ENCODE peak calls at places on chromosomes 5 and 9, in eight cellular contexts. One of them, this sample, is unnamed.

GRCh38 chr5:41649659-41650058 is 139.3 kb upstream of the PLCXD3 start:
- DNase-seq in CD4-positive, CD25-positive, alpha-beta regulatory T cell: no peak
- DNase-seq in left ventricle myocardium inferior: no peak
- DNase-seq in HepG2: no peak
- DNase-seq in gastrocnemius medialis: no peak
- DNase-seq in tibial nerve: no peak
- DNase-seq in mesenchymal stem cell: no peak
- DNase-seq in GM23338: no peak
- DNase-seq in this sample: no peak

GRCh38 chr9:107249131-107249533 is 33.9 kb upstream of the RAD23B start:
- DNase-seq in CD4-positive, CD25-positive, alpha-beta regulatory T cell: no peak
- DNase-seq in left ventricle myocardium inferior: no peak
- DNase-seq in HepG2: peak
- DNase-seq in gastrocnemius medialis: no peak
- DNase-seq in tibial nerve: no peak
- DNase-seq in mesenchymal stem cell: peak
- DNase-seq in GM23338: peak
- DNase-seq in this sample: peak

GRCh38 chr5:72467421-72467820 is 39.8 kb downstream of the ZNF366 start:
- DNase-seq in CD4-positive, CD25-positive, alpha-beta regulatory T cell: no peak
- DNase-seq in left ventricle myocardium inferior: no peak
- DNase-seq in HepG2: no peak
- DNase-seq in gastrocnemius medialis: no peak
- DNase-seq in tibial nerve: no peak
- DNase-seq in mesenchymal stem cell: no peak
- DNase-seq in GM23338: no peak
- DNase-seq in this sample: no peak

GRCh38 chr5:109170629-109171350 is 239.0 kb downstream of the PJA2 start:
- DNase-seq in CD4-positive, CD25-positive, alpha-beta regulatory T cell: no peak
- DNase-seq in left ventricle myocardium inferior: no peak
- DNase-seq in HepG2: no peak
- DNase-seq in gastrocnemius medialis: no peak
- DNase-seq in tibial nerve: no peak
- DNase-seq in mesenchymal stem cell: no peak
- DNase-seq in GM23338: no peak
- DNase-seq in this sample: no peak

GRCh38 chr5:60497706-60498500 is 202.1 kb downstream of the DEPDC1B start:
- DNase-seq in CD4-positive, CD25-positive, alpha-beta regulatory T cell: no peak
- DNase-seq in left ventricle myocardium inferior: no peak
- DNase-seq in HepG2: peak
- DNase-seq in gastrocnemius medialis: no peak
- DNase-seq in tibial nerve: no peak
- DNase-seq in mesenchymal stem cell: peak
- DNase-seq in GM23338: no peak
- DNase-seq in this sample: no peak

GRCh38 chr5:35785601-35786085 is 71.0 kb upstream of the IL7R start:
- DNase-seq in CD4-positive, CD25-positive, alpha-beta regulatory T cell: no peak
- DNase-seq in left ventricle myocardium inferior: no peak
- DNase-seq in HepG2: no peak
- DNase-seq in gastrocnemius medialis: no peak
- DNase-seq in tibial nerve: no peak
- DNase-seq in mesenchymal stem cell: peak
- DNase-seq in GM23338: no peak
- DNase-seq in this sample: no peak

GRCh38 chr9:751137-752051 is 90.1 kb upstream of the DMRT1 start:
- DNase-seq in CD4-positive, CD25-positive, alpha-beta regulatory T cell: no peak
- DNase-seq in left ventricle myocardium inferior: no peak
- DNase-seq in HepG2: no peak
- DNase-seq in gastrocnemius medialis: peak
- DNase-seq in tibial nerve: no peak
- DNase-seq in mesenchymal stem cell: no peak
- DNase-seq in GM23338: no peak
- DNase-seq in this sample: no peak

GRCh38 chr9:69044226-69045219 is 9.0 kb downstream of the FXN start:
- DNase-seq in CD4-positive, CD25-positive, alpha-beta regulatory T cell: no peak
- DNase-seq in left ventricle myocardium inferior: no peak
- DNase-seq in HepG2: no peak
- DNase-seq in gastrocnemius medialis: no peak
- DNase-seq in tibial nerve: no peak
- DNase-seq in mesenchymal stem cell: peak
- DNase-seq in GM23338: peak
- DNase-seq in this sample: no peak

GRCh38 chr9:98547606-98548005 is 161.1 kb downstream of the GABBR2 start:
- DNase-seq in CD4-positive, CD25-positive, alpha-beta regulatory T cell: no peak
- DNase-seq in left ventricle myocardium inferior: no peak
- DNase-seq in HepG2: no peak
- DNase-seq in gastrocnemius medialis: no peak
- DNase-seq in tibial nerve: no peak
- DNase-seq in mesenchymal stem cell: no peak
- DNase-seq in GM23338: no peak
- DNase-seq in this sample: no peak

GRCh38 chr5:72415926-72416325 is 91.3 kb downstream of the ZNF366 start:
- DNase-seq in CD4-positive, CD25-positive, alpha-beta regulatory T cell: no peak
- DNase-seq in left ventricle myocardium inferior: no peak
- DNase-seq in HepG2: no peak
- DNase-seq in gastrocnemius medialis: no peak
- DNase-seq in tibial nerve: no peak
- DNase-seq in mesenchymal stem cell: no peak
- DNase-seq in GM23338: no peak
- DNase-seq in this sample: no peak

GRCh38 chr5:169808118-169808581 is 171.1 kb downstream of the DOCK2 start:
- DNase-seq in CD4-positive, CD25-positive, alpha-beta regulatory T cell: no peak
- DNase-seq in left ventricle myocardium inferior: no peak
- DNase-seq in HepG2: no peak
- DNase-seq in gastrocnemius medialis: no peak
- DNase-seq in tibial nerve: no peak
- DNase-seq in mesenchymal stem cell: no peak
- DNase-seq in GM23338: peak
- DNase-seq in this sample: no peak

GRCh38 chr9:134641173-134641985 is at the start of gene COL5A1:
- DNase-seq in CD4-positive, CD25-positive, alpha-beta regulatory T cell: peak
- DNase-seq in left ventricle myocardium inferior: peak
- DNase-seq in HepG2: no peak
- DNase-seq in gastrocnemius medialis: peak
- DNase-seq in tibial nerve: peak
- DNase-seq in mesenchymal stem cell: peak
- DNase-seq in GM23338: peak
- DNase-seq in this sample: peak

DNA sequence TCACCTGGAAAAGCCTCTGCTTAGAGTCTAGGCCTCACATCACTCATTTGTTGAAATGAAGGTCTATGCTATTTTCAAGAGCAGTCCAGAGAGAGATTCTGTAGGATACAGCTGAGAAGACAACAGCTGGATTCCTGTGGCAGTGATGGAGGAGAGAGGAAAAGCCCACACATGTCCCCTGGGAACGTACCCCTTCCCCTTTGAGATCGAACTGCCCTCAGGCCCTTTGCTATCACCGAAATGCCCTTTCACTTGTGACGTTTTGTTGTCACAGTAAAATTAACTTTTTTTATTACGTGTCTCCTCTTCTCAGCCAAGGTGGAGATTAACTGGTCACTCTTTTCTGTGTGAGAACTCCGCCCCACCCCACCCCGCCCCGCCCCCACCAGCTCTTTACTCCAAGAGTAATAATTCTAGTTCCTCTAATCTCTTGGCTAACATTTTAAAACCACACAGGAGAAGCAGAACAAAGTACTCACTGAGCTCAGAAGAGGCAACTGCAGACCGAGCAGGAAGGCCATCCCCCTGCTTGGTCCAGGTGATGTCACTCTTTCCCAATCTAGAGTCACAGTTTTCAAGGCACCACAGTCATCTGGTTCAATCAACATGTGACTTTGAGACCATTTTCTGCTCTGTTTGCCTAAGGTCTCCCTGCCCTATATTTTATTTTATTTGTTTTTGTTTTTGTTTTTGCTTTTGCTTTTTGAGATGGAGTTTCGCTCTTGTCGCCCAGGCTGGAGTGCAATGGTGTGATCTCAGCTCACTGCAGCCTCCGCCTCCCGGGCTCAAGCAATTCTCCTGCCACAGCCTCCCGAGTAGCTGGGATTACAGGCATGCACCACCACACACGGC is 105.6 kb downstream of the SUSD1 start:
- DNase-seq in CD4-positive, CD25-positive, alpha-beta regulatory T cell: no peak
- DNase-seq in left ventricle myocardium inferior: no peak
- DNase-seq in HepG2: peak
- DNase-seq in gastrocnemius medialis: no peak
- DNase-seq in tibial nerve: no peak
- DNase-seq in mesenchymal stem cell: peak
- DNase-seq in GM23338: no peak
- DNase-seq in this sample: no peak
- H3K27ac ChIP-seq in CD4-positive, CD25-positive, alpha-beta regulatory T cell: no peak
- H3K27ac ChIP-seq in left ventricle myocardium inferior: no peak
- H3K27ac ChIP-seq in HepG2: no peak
- H3K27ac ChIP-seq in gastrocnemius medialis: no peak
- H3K27ac ChIP-seq in tibial nerve: no peak
- H3K27ac ChIP-seq in mesenchymal stem cell: no peak
- H3K27ac ChIP-seq in GM23338: no peak
- H3K27ac ChIP-seq in this sample: peak

DNA sequence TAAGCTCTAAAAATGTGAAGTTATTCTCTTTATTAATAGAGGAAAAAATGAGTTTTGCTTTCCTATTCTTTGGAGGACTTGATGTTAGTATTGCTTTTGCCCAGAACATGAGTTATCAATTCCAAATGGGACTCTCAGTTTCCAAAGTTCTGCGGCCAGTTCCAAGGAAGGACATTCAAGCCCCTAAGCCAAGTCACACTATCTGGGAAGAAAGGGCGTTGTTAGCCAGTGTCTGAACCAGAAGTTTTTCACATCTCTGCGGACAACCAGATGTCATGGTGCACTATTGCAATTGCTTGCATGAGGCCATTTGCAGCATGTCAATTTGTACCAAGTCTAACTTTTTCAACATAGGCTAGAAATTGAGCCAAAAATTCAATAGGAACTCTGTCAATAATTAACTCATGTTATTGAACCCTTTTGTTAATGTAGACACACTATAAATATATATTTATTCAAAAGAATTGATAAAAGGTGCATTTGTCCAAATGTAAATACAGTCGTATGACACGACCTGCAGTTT is 183.3 kb upstream of the PIK3R1 start:
- DNase-seq in CD4-positive, CD25-positive, alpha-beta regulatory T cell: no peak
- DNase-seq in left ventricle myocardium inferior: no peak
- DNase-seq in HepG2: no peak
- DNase-seq in gastrocnemius medialis: peak
- DNase-seq in tibial nerve: no peak
- DNase-seq in mesenchymal stem cell: no peak
- DNase-seq in GM23338: no peak
- DNase-seq in this sample: no peak
- H3K27ac ChIP-seq in CD4-positive, CD25-positive, alpha-beta regulatory T cell: no peak
- H3K27ac ChIP-seq in left ventricle myocardium inferior: peak
- H3K27ac ChIP-seq in HepG2: no peak
- H3K27ac ChIP-seq in gastrocnemius medialis: no peak
- H3K27ac ChIP-seq in tibial nerve: no peak
- H3K27ac ChIP-seq in mesenchymal stem cell: no peak
- H3K27ac ChIP-seq in GM23338: no peak
- H3K27ac ChIP-seq in this sample: no peak

DNA sequence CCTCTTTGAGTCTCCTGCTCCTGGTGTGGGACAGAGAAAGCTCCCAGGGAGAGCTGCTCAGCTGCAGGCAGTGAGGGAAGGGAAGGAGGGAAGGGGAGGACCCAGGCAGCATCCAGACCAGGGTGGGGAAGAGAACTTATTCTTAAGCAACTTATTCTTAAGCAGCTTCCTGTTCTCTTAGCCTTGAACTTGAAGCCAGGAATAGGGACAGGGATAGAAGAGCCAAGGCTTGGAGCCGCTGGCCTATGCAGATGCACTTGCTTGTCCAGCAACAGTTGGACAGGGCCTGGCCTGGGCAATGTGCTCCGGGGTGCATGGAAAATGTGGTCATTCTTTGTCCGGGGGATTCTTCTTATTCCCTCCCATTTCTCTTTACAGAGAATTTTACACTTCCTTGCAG is 31.4 kb upstream of the SPTLC1 start:
- DNase-seq in CD4-positive, CD25-positive, alpha-beta regulatory T cell: no peak
- DNase-seq in left ventricle myocardium inferior: no peak
- DNase-seq in HepG2: no peak
- DNase-seq in gastrocnemius medialis: no peak
- DNase-seq in tibial nerve: no peak
- DNase-seq in mesenchymal stem cell: peak
- DNase-seq in GM23338: no peak
- DNase-seq in this sample: no peak
- H3K27ac ChIP-seq in CD4-positive, CD25-positive, alpha-beta regulatory T cell: no peak
- H3K27ac ChIP-seq in left ventricle myocardium inferior: peak
- H3K27ac ChIP-seq in HepG2: no peak
- H3K27ac ChIP-seq in gastrocnemius medialis: no peak
- H3K27ac ChIP-seq in tibial nerve: peak
- H3K27ac ChIP-seq in mesenchymal stem cell: peak
- H3K27ac ChIP-seq in GM23338: no peak
- H3K27ac ChIP-seq in this sample: peak

GRCh38 chr5:61881821-61882220 is 424.2 kb upstream of the KIF2A start:
- DNase-seq in CD4-positive, CD25-positive, alpha-beta regulatory T cell: no peak
- DNase-seq in left ventricle myocardium inferior: no peak
- DNase-seq in HepG2: no peak
- DNase-seq in gastrocnemius medialis: no peak
- DNase-seq in tibial nerve: no peak
- DNase-seq in mesenchymal stem cell: no peak
- DNase-seq in GM23338: no peak
- DNase-seq in this sample: peak
- H3K27ac ChIP-seq in CD4-positive, CD25-positive, alpha-beta regulatory T cell: no peak
- H3K27ac ChIP-seq in left ventricle myocardium inferior: no peak
- H3K27ac ChIP-seq in HepG2: no peak
- H3K27ac ChIP-seq in gastrocnemius medialis: no peak
- H3K27ac ChIP-seq in tibial nerve: no peak
- H3K27ac ChIP-seq in mesenchymal stem cell: peak
- H3K27ac ChIP-seq in GM23338: no peak
- H3K27ac ChIP-seq in this sample: no peak

GRCh38 chr5:98957307-98957706 is 28.5 kb upstream of the CHD1 start:
- DNase-seq in CD4-positive, CD25-positive, alpha-beta regulatory T cell: no peak
- DNase-seq in left ventricle myocardium inferior: no peak
- DNase-seq in HepG2: no peak
- DNase-seq in gastrocnemius medialis: no peak
- DNase-seq in tibial nerve: no peak
- DNase-seq in mesenchymal stem cell: no peak
- DNase-seq in GM23338: no peak
- DNase-seq in this sample: no peak
- H3K27ac ChIP-seq in CD4-positive, CD25-positive, alpha-beta regulatory T cell: no peak
- H3K27ac ChIP-seq in left ventricle myocardium inferior: no peak
- H3K27ac ChIP-seq in HepG2: no peak
- H3K27ac ChIP-seq in gastrocnemius medialis: no peak
- H3K27ac ChIP-seq in tibial nerve: no peak
- H3K27ac ChIP-seq in mesenchymal stem cell: no peak
- H3K27ac ChIP-seq in GM23338: no peak
- H3K27ac ChIP-seq in this sample: no peak

This sample was measured in RWPE1.